ENCODE peak calls at places on chromosomes 2 and 18, in six cellular contexts. A is uterus, Y is endothelial cell of umbilical vein, I is stomach, F is tibial nerve, T is sigmoid colon. G is an unnamed sample.

GRCh38 chr18:32770651-32771168 is 2.1 kb downstream of the KLHL14 start:
- DNase-seq in A (no peak), Y (no peak), I (no peak), F (no peak), T (no peak), G (no peak)

GRCh38 chr2:201654611-201655384 is 11.5 kb upstream of the TMEM237 start:
- DNase-seq in A (no peak), Y (peak), I (no peak), F (no peak), T (no peak), G (no peak)

GRCh38 chr18:741931-742512 is 29.6 kb upstream of the ENOSF1 start:
- DNase-seq in A (no peak), Y (peak), I (no peak), F (no peak), T (no peak), G (no peak)

GRCh38 chr2:85132834-85133637 is at the start of gene TCF7L1:
- DNase-seq in A (peak), Y (peak), I (peak), F (peak), T (peak), G (no peak)

GRCh38 chr2:121748202-121748601 is 7.2 kb upstream of the TSN start:
- DNase-seq in A (no peak), Y (peak), I (no peak), F (no peak), T (no peak), G (no peak)

GRCh38 chr2:137845422-137845821 is 118.9 kb upstream of the HNMT start:
- DNase-seq in A (no peak), Y (no peak), I (no peak), F (no peak), T (no peak), G (no peak)

GRCh38 chr2:123696799-123697410 is 328.2 kb upstream of the CNTNAP5 start:
- DNase-seq in A (no peak), Y (no peak), I (no peak), F (no peak), T (no peak), G (no peak)

GRCh38 chr2:62732262-62732777 is 26.8 kb downstream of the EHBP1 start:
- DNase-seq in A (no peak), Y (no peak), I (no peak), F (no peak), T (no peak), G (no peak)

GRCh38 chr2:213861638-213862037 is 549.2 kb upstream of the VWC2L start:
- DNase-seq in A (no peak), Y (no peak), I (no peak), F (no peak), T (no peak), G (no peak)

GRCh38 chr18:11955299-11956029 is 25.8 kb upstream of the IMPA2 start:
- DNase-seq in A (peak), Y (peak), I (no peak), F (no peak), T (peak), G (no peak)

GRCh38 chr2:232386740-232387450 is 8.3 kb downstream of the ALPP start:
- DNase-seq in A (no peak), Y (no peak), I (no peak), F (no peak), T (no peak), G (no peak)

DNA sequence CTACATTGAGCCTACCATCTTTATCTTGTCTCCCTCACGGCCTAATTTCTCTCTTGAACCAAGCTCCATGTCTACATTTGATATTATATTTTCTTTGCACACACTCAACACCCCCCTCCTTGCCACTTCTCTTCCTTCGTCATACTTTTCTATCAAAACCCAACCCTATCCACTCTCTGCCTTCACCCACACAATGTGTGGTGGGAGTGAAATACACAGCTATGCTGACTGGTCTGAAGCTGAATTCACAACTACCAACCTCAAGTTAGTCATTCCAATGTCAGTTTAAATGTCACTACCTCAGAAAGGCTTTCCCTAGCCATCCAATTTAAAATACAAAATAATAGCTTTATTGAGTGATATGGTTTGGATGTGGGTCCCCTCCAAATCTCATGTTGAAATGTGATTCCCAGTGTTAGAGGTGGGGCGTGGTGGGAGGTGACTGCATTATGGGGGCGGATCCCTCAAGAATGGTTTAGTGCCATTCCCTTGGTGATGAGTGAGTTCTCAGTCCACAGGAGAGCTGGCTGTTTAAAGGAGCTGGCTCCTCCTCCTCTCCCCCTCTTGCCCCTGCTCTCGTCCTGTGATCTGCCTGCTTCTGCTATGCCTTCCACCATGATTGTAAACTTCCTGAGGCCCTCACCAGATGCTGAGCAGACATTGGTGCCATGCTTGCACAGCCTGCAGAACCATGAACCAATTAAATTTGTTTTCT is 112.1 kb downstream of the DTNB start:
- DNase-seq in A (no peak), Y (no peak), I (no peak), F (no peak), T (no peak), G (no peak)
- H3K4me3 ChIP-seq in A (no peak), Y (no peak), I (no peak), F (no peak), T (no peak), G (no peak)

DNA sequence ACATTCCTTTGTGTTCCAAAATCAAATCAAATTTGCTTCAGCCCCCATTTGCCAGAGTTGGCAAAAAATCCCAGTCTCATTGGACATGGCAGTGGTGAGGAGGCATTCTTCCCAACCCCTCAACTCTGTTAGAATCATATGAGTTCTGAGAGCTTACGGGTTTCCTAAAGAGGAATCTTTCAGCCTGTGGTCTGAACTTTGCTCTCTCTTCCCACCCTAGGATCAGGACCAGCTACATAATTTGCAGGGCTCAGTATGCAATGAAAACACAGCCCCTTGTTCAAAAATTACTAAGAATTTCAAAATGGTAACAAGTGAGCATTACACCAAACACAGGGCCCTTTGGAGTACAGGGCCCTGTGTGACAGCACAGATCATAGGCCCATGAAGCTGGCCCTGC is 47.1 kb upstream of the RMND5A start:
- DNase-seq in A (no peak), Y (no peak), I (no peak), F (no peak), T (no peak), G (no peak)
- H3K4me3 ChIP-seq in A (no peak), Y (no peak), I (no peak), F (no peak), T (no peak), G (no peak)

GRCh38 chr2:142863485-142863921 is 14.0 kb upstream of the KYNU start:
- DNase-seq in A (no peak), Y (peak), I (no peak), F (no peak), T (no peak), G (no peak)

GRCh38 chr2:142868281-142868762 is 9.1 kb upstream of the KYNU start:
- DNase-seq in A (peak), Y (peak), I (peak), F (peak), T (peak), G (no peak)

GRCh38 chr2:142867161-142867560 is 10.3 kb upstream of the KYNU start:
- DNase-seq in A (no peak), Y (no peak), I (no peak), F (no peak), T (no peak), G (no peak)

GRCh38 chr2:142866426-142866825 is 11.0 kb upstream of the KYNU start:
- DNase-seq in A (no peak), Y (no peak), I (no peak), F (no peak), T (no peak), G (no peak)

DNA sequence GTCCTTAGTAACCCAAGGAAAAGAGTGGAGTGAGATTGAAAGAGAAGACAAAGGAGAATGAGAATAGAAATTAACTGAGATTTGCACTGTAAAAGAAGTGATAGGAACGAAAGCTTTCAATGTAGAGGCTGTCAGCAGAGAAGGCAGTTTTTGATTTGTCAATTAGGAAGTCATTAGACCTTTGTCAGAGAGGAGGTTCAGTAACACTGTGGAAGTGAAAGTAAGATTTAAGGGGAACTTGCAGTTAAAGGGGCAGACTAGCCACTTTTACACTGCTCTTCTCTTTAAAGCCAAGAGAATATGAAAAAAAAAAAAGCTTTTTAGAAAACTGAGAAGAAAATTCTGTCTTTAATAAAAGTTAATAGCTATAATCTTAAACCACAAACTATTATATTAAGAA is 11.5 kb upstream of the KYNU start:
- DNase-seq in A (no peak), Y (peak), I (no peak), F (no peak), T (no peak), G (no peak)
- H3K4me3 ChIP-seq in A (no peak), Y (no peak), I (no peak), F (no peak), T (no peak), G (no peak)

DNA sequence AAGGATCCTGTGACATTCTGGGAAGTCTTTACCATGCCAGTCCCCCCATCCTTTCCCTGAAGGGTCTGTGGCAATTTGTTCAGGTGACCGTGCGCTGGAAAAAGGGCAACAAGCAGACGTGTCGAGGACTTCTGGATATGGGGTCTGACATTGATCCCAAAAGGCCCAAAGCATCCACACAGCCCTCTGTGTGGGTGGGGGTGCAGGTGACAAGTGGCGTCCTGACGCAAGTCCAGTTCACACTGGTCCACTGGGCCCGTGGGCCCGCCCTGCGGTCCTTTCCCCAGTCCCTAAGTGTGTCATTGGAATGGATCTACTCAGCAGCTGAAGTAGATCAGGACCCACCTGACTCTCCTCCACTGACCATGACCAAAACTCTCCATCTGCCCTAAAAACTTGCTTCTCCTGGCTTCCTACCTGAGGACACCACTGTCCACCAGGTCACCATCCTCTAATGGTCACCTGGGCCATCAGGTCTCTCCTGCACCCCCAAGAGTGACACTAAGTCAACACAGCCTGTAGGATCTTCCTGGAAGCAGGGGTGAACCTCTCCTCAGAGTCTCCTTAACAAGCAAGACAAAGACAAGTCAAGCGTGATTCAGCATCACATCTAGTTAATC is 85.6 kb upstream of the SLC66A3 start:
- DNase-seq in A (no peak), Y (no peak), I (no peak), F (no peak), T (no peak), G (no peak)
- H3K4me3 ChIP-seq in A (no peak), Y (no peak), I (no peak), F (no peak), T (no peak), G (no peak)

GRCh38 chr2:238320246-238320647 is at the start of gene TRAF3IP1:
- DNase-seq in A (peak), Y (peak), I (peak), F (peak), T (peak), G (peak)

GRCh38 chr2:238325694-238326093 is 5.4 kb downstream of the TRAF3IP1 start:
- DNase-seq in A (no peak), Y (no peak), I (no peak), F (no peak), T (no peak), G (no peak)

GRCh38 chr2:238322001-238322411 is 1.7 kb downstream of the TRAF3IP1 start:
- DNase-seq in A (no peak), Y (no peak), I (peak), F (no peak), T (peak), G (no peak)

GRCh38 chr2:238320648-238321281 is 447 bp downstream of the TRAF3IP1 start:
- DNase-seq in A (no peak), Y (no peak), I (no peak), F (no peak), T (peak), G (no peak)

DNA sequence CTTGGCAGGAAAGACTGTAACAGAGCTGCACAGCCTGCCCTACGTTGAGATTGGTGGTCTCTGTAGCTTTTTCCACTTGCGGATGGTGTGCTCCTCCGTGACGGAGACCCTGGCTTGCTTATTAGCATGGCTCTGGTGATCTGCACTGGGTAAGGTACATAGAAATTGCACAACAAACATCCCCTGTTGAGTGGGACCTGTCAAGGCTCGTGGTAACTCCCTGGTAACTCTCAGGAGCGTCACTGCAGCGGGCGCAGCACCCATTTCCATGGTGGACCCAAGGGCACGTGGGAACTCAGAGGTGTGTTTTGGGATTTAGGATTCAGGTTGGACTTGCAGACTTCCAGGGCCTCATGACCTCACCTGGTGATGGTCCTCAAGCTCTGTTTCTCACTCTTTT is 1.1 kb downstream of the TRAF3IP1 start:
- DNase-seq in A (no peak), Y (no peak), I (no peak), F (no peak), T (peak), G (no peak)
- H3K4me3 ChIP-seq in A (peak), Y (peak), I (peak), F (no peak), T (peak), G (peak)

DNA sequence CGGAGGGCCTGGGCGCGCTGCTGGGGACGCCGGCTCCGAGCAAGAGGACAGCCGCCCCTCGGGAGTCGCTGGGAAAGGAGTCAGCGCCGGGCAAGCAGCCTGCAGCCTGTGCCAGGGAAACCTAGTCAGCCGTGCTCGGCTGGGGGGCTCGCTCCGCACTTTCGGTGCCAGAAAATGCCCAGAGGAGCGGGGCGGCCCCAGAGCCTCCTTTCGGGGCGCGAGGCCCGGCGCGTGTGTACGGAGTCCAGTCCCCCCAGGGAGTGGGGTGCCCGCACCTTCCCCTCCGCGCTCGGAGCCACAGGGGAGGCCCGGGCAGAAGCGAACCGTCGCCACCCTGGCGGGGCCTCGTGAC is 81.9 kb upstream of the LDLRAD4 start:
- DNase-seq in A (peak), Y (peak), I (no peak), F (no peak), T (no peak), G (no peak)
- H3K4me3 ChIP-seq in A (peak), Y (peak), I (peak), F (peak), T (peak), G (peak)

GRCh38 chr2:20135631-20136050 is 84.2 kb upstream of the LAPTM4A start:
- DNase-seq in A (peak), Y (peak), I (peak), F (peak), T (peak), G (no peak)

GRCh38 chr2:20137131-20137571 is 85.7 kb upstream of the LAPTM4A start:
- DNase-seq in A (no peak), Y (no peak), I (no peak), F (no peak), T (no peak), G (no peak)

GRCh38 chr2:20137884-20138283 is 86.5 kb upstream of the LAPTM4A start:
- DNase-seq in A (no peak), Y (no peak), I (no peak), F (no peak), T (no peak), G (no peak)

GRCh38 chr2:20138696-20139095 is 86.2 kb downstream of the SDC1 start:
- DNase-seq in A (no peak), Y (no peak), I (no peak), F (no peak), T (no peak), G (no peak)

DNA sequence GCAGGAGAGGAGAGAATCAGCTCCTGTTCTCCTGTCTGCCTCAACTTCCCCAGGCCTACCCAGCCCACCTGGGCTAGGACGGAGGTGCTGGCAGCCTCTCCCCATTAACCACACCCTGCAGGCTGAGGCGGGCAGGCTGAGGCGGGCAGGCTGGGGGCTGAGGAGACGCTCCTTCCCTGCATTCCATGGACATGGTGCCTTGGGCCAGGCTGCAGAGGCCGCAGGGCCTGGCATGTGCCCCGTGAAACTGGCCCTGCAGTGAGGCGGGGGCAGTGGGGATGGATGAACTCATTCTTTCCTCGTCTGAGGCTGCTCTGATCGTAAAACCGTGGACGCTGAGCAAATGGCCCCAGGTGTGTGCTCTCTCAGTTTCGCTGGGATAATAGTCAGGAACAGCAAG is 84.7 kb upstream of the LAPTM4A start:
- DNase-seq in A (no peak), Y (no peak), I (no peak), F (no peak), T (no peak), G (no peak)
- H3K4me3 ChIP-seq in A (no peak), Y (no peak), I (no peak), F (no peak), T (no peak), G (no peak)

DNA sequence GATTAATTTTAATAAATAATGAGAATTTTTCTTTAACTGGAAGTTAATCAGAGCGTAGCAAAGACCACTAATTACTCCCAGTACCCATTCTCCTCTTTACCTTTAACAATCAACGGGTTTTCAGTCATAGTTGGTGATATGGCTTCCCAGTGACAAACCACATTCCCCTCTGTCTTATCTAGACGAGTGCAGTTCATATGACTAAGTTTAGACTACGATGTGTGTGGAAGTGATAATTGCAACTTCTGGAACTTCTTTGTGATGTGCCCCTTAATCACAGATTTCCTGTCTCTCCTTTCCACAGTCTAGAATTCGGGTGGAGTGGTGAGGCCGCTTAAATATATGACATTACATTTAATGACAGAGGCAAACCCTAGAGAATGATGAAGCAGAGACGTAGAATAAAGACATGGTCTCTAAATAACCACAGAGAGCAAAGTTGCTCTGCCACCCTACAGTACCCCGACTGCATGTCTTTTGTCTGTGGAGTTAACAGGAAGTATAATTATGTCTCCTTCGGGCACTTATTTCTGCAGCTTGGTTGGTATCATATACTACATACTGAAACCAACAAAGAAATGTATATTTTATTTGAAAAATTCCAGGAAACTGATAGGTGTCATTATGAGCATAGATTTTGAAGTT is 693.3 kb upstream of the CDH7 start:
- DNase-seq in A (no peak), Y (no peak), I (no peak), F (no peak), T (no peak), G (no peak)
- H3K4me3 ChIP-seq in A (no peak), Y (no peak), I (no peak), F (no peak), T (no peak), G (peak)

G was measured in esophagus squamous epithelium.